ENCODE peak calls at places on chromosomes 3 and 15, in ten cellular contexts. One of them, this sample, is unnamed.

GRCh38 chr15:64857421-64857820 is 15.7 kb downstream of the PLEKHO2 start:
- DNase-seq in coronary artery: no peak
- DNase-seq in CD8-positive, alpha-beta memory T cell: no peak
- DNase-seq in ACHN: peak; percentile 59
- DNase-seq in AG09319: no peak
- DNase-seq in SW480: no peak
- DNase-seq in BE2C: no peak
- DNase-seq in fibroblast of villous mesenchyme: peak; percentile 89
- DNase-seq in LoVo: no peak
- DNase-seq in B cell: no peak
- DNase-seq in this sample: no peak

GRCh38 chr15:80923668-80924067 is 66.0 kb downstream of the MESD start:
- DNase-seq in SW480: no peak
- DNase-seq in BE2C: no peak
- DNase-seq in LoVo: no peak
- DNase-seq in B cell: no peak
- DNase-seq in coronary artery: no peak
- DNase-seq in fibroblast of villous mesenchyme: no peak
- DNase-seq in CD8-positive, alpha-beta memory T cell: no peak
- DNase-seq in ACHN: no peak
- DNase-seq in AG09319: no peak
- DNase-seq in this sample: no peak

GRCh38 chr3:129347446-129347845 is 68.8 kb downstream of the HMCES start:
- DNase-seq in SW480: no peak
- DNase-seq in coronary artery: no peak
- DNase-seq in fibroblast of villous mesenchyme: no peak
- DNase-seq in B cell: no peak
- DNase-seq in BE2C: no peak
- DNase-seq in CD8-positive, alpha-beta memory T cell: no peak
- DNase-seq in ACHN: no peak
- DNase-seq in AG09319: no peak
- DNase-seq in LoVo: no peak
- DNase-seq in this sample: no peak

GRCh38 chr15:97645758-97646157 is 314.7 kb upstream of the ARRDC4 start:
- DNase-seq in LoVo: no peak
- DNase-seq in CD8-positive, alpha-beta memory T cell: no peak
- DNase-seq in SW480: peak; percentile 51
- DNase-seq in BE2C: no peak
- DNase-seq in B cell: no peak
- DNase-seq in ACHN: no peak
- DNase-seq in fibroblast of villous mesenchyme: no peak
- DNase-seq in AG09319: no peak
- DNase-seq in coronary artery: no peak
- DNase-seq in this sample: no peak

GRCh38 chr3:48222616-48223513 is at the start of gene CAMP:
- DNase-seq in LoVo: peak; percentile 30
- DNase-seq in ACHN: no peak
- DNase-seq in BE2C: peak; percentile 70
- DNase-seq in B cell: peak; percentile 57
- DNase-seq in AG09319: no peak
- DNase-seq in fibroblast of villous mesenchyme: peak; percentile 78
- DNase-seq in CD8-positive, alpha-beta memory T cell: no peak
- DNase-seq in SW480: peak; percentile 32
- DNase-seq in coronary artery: no peak
- DNase-seq in this sample: no peak

GRCh38 chr15:101158166-101159095 is 93.4 kb downstream of the CHSY1 start:
- DNase-seq in ACHN: no peak
- DNase-seq in SW480: no peak
- DNase-seq in BE2C: no peak
- DNase-seq in AG09319: no peak
- DNase-seq in CD8-positive, alpha-beta memory T cell: no peak
- DNase-seq in fibroblast of villous mesenchyme: no peak
- DNase-seq in coronary artery: no peak
- DNase-seq in LoVo: no peak
- DNase-seq in B cell: no peak
- DNase-seq in this sample: no peak

GRCh38 chr3:33791477-33792166 is 6.8 kb upstream of the PDCD6IP start:
- DNase-seq in LoVo: no peak
- DNase-seq in CD8-positive, alpha-beta memory T cell: no peak
- DNase-seq in coronary artery: no peak
- DNase-seq in B cell: no peak
- DNase-seq in SW480: no peak
- DNase-seq in AG09319: no peak
- DNase-seq in BE2C: no peak
- DNase-seq in fibroblast of villous mesenchyme: peak; percentile 53
- DNase-seq in ACHN: no peak
- DNase-seq in this sample: no peak

GRCh38 chr3:149258298-149258697 is 36.7 kb upstream of the CP start:
- DNase-seq in LoVo: no peak
- DNase-seq in BE2C: peak; percentile 56
- DNase-seq in ACHN: no peak
- DNase-seq in fibroblast of villous mesenchyme: peak; percentile 57
- DNase-seq in B cell: no peak
- DNase-seq in coronary artery: no peak
- DNase-seq in CD8-positive, alpha-beta memory T cell: no peak
- DNase-seq in SW480: no peak
- DNase-seq in AG09319: no peak
- DNase-seq in this sample: no peak

GRCh38 chr3:87370007-87370406 is 93.6 kb upstream of the POU1F1 start:
- DNase-seq in B cell: no peak
- DNase-seq in SW480: no peak
- DNase-seq in LoVo: no peak
- DNase-seq in CD8-positive, alpha-beta memory T cell: no peak
- DNase-seq in AG09319: no peak
- DNase-seq in coronary artery: no peak
- DNase-seq in BE2C: no peak
- DNase-seq in ACHN: no peak
- DNase-seq in fibroblast of villous mesenchyme: no peak
- DNase-seq in this sample: peak; percentile 57

GRCh38 chr15:100703032-100703578 is 100.7 kb downstream of the ASB7 start:
- DNase-seq in ACHN: no peak
- DNase-seq in LoVo: no peak
- DNase-seq in CD8-positive, alpha-beta memory T cell: no peak
- DNase-seq in coronary artery: peak; percentile 19
- DNase-seq in B cell: no peak
- DNase-seq in AG09319: no peak
- DNase-seq in SW480: no peak
- DNase-seq in fibroblast of villous mesenchyme: peak; percentile 73
- DNase-seq in BE2C: no peak
- DNase-seq in this sample: no peak

GRCh38 chr3:121918779-121919483 is 24.7 kb downstream of the SLC15A2 start:
- DNase-seq in B cell: no peak
- DNase-seq in LoVo: peak; percentile 37
- DNase-seq in SW480: no peak
- DNase-seq in AG09319: no peak
- DNase-seq in coronary artery: no peak
- DNase-seq in ACHN: no peak
- DNase-seq in fibroblast of villous mesenchyme: no peak
- DNase-seq in CD8-positive, alpha-beta memory T cell: no peak
- DNase-seq in BE2C: no peak
- DNase-seq in this sample: no peak

GRCh38 chr15:65086680-65087111 is 10.2 kb downstream of the KBTBD13 start:
- DNase-seq in LoVo: no peak
- DNase-seq in AG09319: no peak
- DNase-seq in CD8-positive, alpha-beta memory T cell: no peak
- DNase-seq in B cell: no peak
- DNase-seq in coronary artery: no peak
- DNase-seq in ACHN: no peak
- DNase-seq in BE2C: peak; percentile 55
- DNase-seq in fibroblast of villous mesenchyme: no peak
- DNase-seq in SW480: no peak
- DNase-seq in this sample: no peak

GRCh38 chr3:52153389-52154096 is 680 bp downstream of the POC1A start:
- DNase-seq in B cell: no peak
- DNase-seq in coronary artery: no peak
- DNase-seq in ACHN: peak; percentile 39
- DNase-seq in fibroblast of villous mesenchyme: no peak
- DNase-seq in AG09319: no peak
- DNase-seq in CD8-positive, alpha-beta memory T cell: no peak
- DNase-seq in BE2C: no peak
- DNase-seq in LoVo: peak; percentile 26
- DNase-seq in SW480: peak; percentile 59
- DNase-seq in this sample: peak; percentile 21

GRCh38 chr3:50010959-50011358 is 71.0 kb downstream of the RBM6 start:
- DNase-seq in LoVo: no peak
- DNase-seq in ACHN: peak; percentile 39
- DNase-seq in AG09319: no peak
- DNase-seq in CD8-positive, alpha-beta memory T cell: no peak
- DNase-seq in BE2C: no peak
- DNase-seq in fibroblast of villous mesenchyme: no peak
- DNase-seq in SW480: no peak
- DNase-seq in B cell: no peak
- DNase-seq in coronary artery: no peak
- DNase-seq in this sample: no peak

GRCh38 chr3:28139288-28139687 is 102.1 kb upstream of the CMC1 start:
- DNase-seq in CD8-positive, alpha-beta memory T cell: no peak
- DNase-seq in AG09319: no peak
- DNase-seq in coronary artery: no peak
- DNase-seq in B cell: no peak
- DNase-seq in LoVo: no peak
- DNase-seq in SW480: no peak
- DNase-seq in ACHN: no peak
- DNase-seq in BE2C: no peak
- DNase-seq in fibroblast of villous mesenchyme: peak; percentile 1
- DNase-seq in this sample: no peak

GRCh38 chr3:187919990-187920389 is 174.7 kb upstream of the BCL6 start:
- DNase-seq in BE2C: no peak
- DNase-seq in ACHN: no peak
- DNase-seq in AG09319: no peak
- DNase-seq in fibroblast of villous mesenchyme: peak; percentile 56
- DNase-seq in CD8-positive, alpha-beta memory T cell: no peak
- DNase-seq in coronary artery: no peak
- DNase-seq in LoVo: no peak
- DNase-seq in B cell: no peak
- DNase-seq in SW480: no peak
- DNase-seq in this sample: no peak

GRCh38 chr3:63961891-63962290 is 49.7 kb upstream of the SCAANT1 start:
- DNase-seq in B cell: peak; percentile 37
- DNase-seq in BE2C: no peak
- DNase-seq in AG09319: no peak
- DNase-seq in CD8-positive, alpha-beta memory T cell: peak; percentile 58
- DNase-seq in LoVo: peak; percentile 45
- DNase-seq in coronary artery: no peak
- DNase-seq in SW480: peak; percentile 78
- DNase-seq in fibroblast of villous mesenchyme: peak; percentile 73
- DNase-seq in ACHN: peak; percentile 53
- DNase-seq in this sample: no peak

GRCh38 chr3:162770556-162770955 is 1273.9 kb downstream of the OTOL1 start:
- DNase-seq in AG09319: no peak
- DNase-seq in fibroblast of villous mesenchyme: peak; percentile 69
- DNase-seq in B cell: no peak
- DNase-seq in BE2C: no peak
- DNase-seq in CD8-positive, alpha-beta memory T cell: no peak
- DNase-seq in coronary artery: no peak
- DNase-seq in SW480: no peak
- DNase-seq in LoVo: no peak
- DNase-seq in ACHN: no peak
- DNase-seq in this sample: no peak

GRCh38 chr3:16987141-16987540 is 102.4 kb downstream of the PLCL2 start:
- DNase-seq in AG09319: no peak
- DNase-seq in SW480: no peak
- DNase-seq in CD8-positive, alpha-beta memory T cell: no peak
- DNase-seq in fibroblast of villous mesenchyme: no peak
- DNase-seq in LoVo: no peak
- DNase-seq in ACHN: no peak
- DNase-seq in B cell: no peak
- DNase-seq in coronary artery: no peak
- DNase-seq in BE2C: no peak
- DNase-seq in this sample: no peak

GRCh38 chr15:70856177-70856883 is 2.4 kb upstream of the LARP6 start:
- DNase-seq in B cell: no peak
- DNase-seq in SW480: no peak
- DNase-seq in ACHN: peak; percentile 24
- DNase-seq in coronary artery: no peak
- DNase-seq in fibroblast of villous mesenchyme: no peak
- DNase-seq in LoVo: no peak
- DNase-seq in BE2C: no peak
- DNase-seq in AG09319: no peak
- DNase-seq in CD8-positive, alpha-beta memory T cell: no peak
- DNase-seq in this sample: no peak

GRCh38 chr3:59818033-59818936 is 768.5 kb upstream of the CFAP20DC start:
- DNase-seq in coronary artery: peak; percentile 75
- DNase-seq in SW480: peak; percentile 93
- DNase-seq in B cell: no peak
- DNase-seq in fibroblast of villous mesenchyme: peak; percentile 97
- DNase-seq in AG09319: peak; percentile 79
- DNase-seq in BE2C: no peak
- DNase-seq in CD8-positive, alpha-beta memory T cell: no peak
- DNase-seq in LoVo: peak; percentile 81
- DNase-seq in ACHN: peak; percentile 91
- DNase-seq in this sample: no peak

GRCh38 chr3:12227833-12228232 is 61.0 kb upstream of the PPARG start:
- DNase-seq in B cell: no peak
- DNase-seq in LoVo: peak; percentile 11
- DNase-seq in coronary artery: no peak
- DNase-seq in fibroblast of villous mesenchyme: peak; percentile 89
- DNase-seq in AG09319: peak; percentile 50
- DNase-seq in ACHN: peak; percentile 88
- DNase-seq in BE2C: no peak
- DNase-seq in SW480: peak; percentile 48
- DNase-seq in CD8-positive, alpha-beta memory T cell: no peak
- DNase-seq in this sample: no peak